ENCODE peak calls at places on chromosomes 13 and 19, in six cellular contexts. Y is A549, R is K562, E is GM12878, G is NB4, A is endothelial cell of umbilical vein. N is an unnamed sample.
A peak's percentile ranks its signal among the peaks of the same experiment; 100 is the strongest.

GRCh38 chr19:45499196-45500180 is 1.2 kb downstream of the PPM1N start:
- DNase-seq in Y (peak; percentile 67), R (peak; percentile 75), E (no peak), G (peak; percentile 28), A (peak; percentile 38), N (no peak)

GRCh38 chr19:5321851-5322681 is 18.5 kb downstream of the PTPRS start:
- DNase-seq in Y (no peak), R (peak; percentile 67), E (peak; percentile 72), G (peak; percentile 77), A (no peak), N (no peak)

GRCh38 chr13:40231311-40231710 is 435.1 kb downstream of the FOXO1 start:
- DNase-seq in Y (no peak), R (no peak), E (no peak), G (no peak), A (no peak), N (no peak)

GRCh38 chr13:44142911-44143665 is 230.5 kb upstream of the SERP2 start:
- DNase-seq in Y (peak; percentile 66), R (peak; percentile 61), E (no peak), G (no peak), A (peak; percentile 28), N (no peak)

GRCh38 chr19:48940902-48941301 is 7.4 kb downstream of the DHDH start:
- DNase-seq in Y (no peak), R (no peak), E (no peak), G (no peak), A (no peak), N (no peak)

GRCh38 chr13:66341038-66341437 is 889.1 kb downstream of the PCDH9 start:
- DNase-seq in Y (no peak), R (no peak), E (no peak), G (no peak), A (no peak), N (no peak)

GRCh38 chr19:4695224-4695731 is 25.1 kb upstream of the MYDGF start:
- DNase-seq in Y (no peak), R (no peak), E (no peak), G (no peak), A (no peak), N (no peak)

GRCh38 chr13:84192125-84192524 is 309.9 kb upstream of the SLITRK1 start:
- DNase-seq in Y (no peak), R (no peak), E (no peak), G (peak; percentile 3), A (no peak), N (no peak)

GRCh38 chr19:45215391-45216191 is 29.6 kb downstream of the EXOC3L2 start:
- DNase-seq in Y (no peak), R (no peak), E (no peak), G (no peak), A (peak; percentile 60), N (no peak)

GRCh38 chr13:66048888-66049287 is 1181.2 kb downstream of the PCDH9 start:
- DNase-seq in Y (no peak), R (no peak), E (no peak), G (no peak), A (no peak), N (no peak)

GRCh38 chr19:41013359-41013758 is 22.3 kb downstream of the CYP2B6 start:
- DNase-seq in Y (no peak), R (no peak), E (no peak), G (no peak), A (no peak), N (no peak)

GRCh38 chr19:38213469-38213868 is 10.6 kb downstream of the DPF1 start:
- DNase-seq in Y (no peak), R (no peak), E (no peak), G (no peak), A (no peak), N (no peak)

GRCh38 chr19:38211779-38212178 is 12.2 kb downstream of the DPF1 start:
- DNase-seq in Y (no peak), R (no peak), E (no peak), G (no peak), A (no peak), N (no peak)

GRCh38 chr19:38211206-38211605 is 12.8 kb downstream of the DPF1 start:
- DNase-seq in Y (no peak), R (no peak), E (no peak), G (no peak), A (no peak), N (no peak)

GRCh38 chr19:38216785-38217746 is 7.0 kb downstream of the DPF1 start:
- DNase-seq in Y (no peak), R (peak; percentile 51), E (no peak), G (no peak), A (no peak), N (no peak)

DNA sequence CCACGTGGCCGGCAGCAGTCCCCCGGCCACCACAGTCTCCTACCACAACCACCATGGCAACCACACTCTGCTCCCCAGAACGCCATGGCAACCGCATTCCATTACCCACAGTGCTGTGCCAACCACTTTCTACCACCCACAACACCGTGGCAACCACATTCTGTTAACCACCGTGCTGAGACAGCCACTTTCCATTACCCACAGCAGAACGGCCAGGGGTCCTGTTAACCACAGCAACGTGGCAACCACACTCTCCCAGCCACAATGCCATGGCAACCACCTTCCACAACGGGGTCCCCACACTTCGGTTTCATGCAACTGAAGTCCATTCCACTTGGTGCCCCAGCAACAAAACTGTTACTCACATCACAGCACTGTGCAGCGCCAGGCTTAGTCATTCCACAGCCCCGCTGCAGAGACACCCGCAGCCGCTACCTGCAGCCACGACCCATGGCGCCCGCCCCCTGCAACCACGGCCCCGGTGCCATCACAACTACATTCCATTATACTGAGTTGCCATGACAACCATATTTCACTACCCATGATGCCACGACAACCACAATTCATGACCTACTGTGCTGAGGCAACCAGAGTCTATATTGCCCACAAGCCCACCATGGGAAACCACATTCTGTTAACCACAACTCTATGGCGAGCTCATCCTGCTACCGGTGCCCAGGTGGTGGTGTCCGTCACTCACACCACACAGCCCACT is 10.0 kb downstream of the DPF1 start:
- DNase-seq in Y (peak; percentile 81), R (no peak), E (peak; percentile 33), G (peak; percentile 64), A (no peak), N (no peak)
- TF ChIP-seq MYC in Y (no peak), R (no peak), E (no peak), G (no peak), A (no peak), N (no peak)

DNA sequence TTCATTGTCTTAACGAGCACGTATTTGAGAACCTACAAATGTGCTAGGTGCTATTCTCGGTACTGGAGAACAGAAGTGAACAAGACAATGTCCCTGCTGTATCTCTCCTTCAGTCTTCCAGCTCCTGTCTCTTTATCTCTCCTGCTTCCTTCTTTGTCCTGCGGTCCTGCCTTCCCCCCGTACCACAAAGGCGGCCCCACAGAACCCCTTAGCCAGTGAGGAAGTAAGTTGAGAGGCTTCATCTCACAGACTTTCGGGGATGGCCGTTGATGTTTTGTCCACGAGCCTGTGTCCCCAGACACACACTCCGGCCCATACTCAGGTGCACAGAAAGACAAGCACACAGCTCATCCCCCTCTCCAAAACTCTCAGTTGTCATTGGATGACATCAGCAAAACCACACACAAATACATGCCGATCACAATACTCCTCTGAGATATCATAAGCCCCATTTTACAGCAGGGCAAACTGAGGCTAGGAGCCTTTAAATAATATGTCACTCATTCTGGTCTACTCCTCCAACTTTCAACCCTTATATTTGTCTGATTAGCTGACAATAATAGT is 499 bp upstream of the SWSAP1 start:
- DNase-seq in Y (no peak), R (no peak), E (no peak), G (peak; percentile 60), A (no peak), N (no peak)
- TF ChIP-seq MYC in Y (no peak), R (no peak), E (no peak), G (no peak), A (no peak), N (no peak)

GRCh38 chr19:29439688-29440550 is 85.9 kb upstream of the VSTM2B start:
- DNase-seq in Y (no peak), R (no peak), E (no peak), G (no peak), A (no peak), N (no peak)

GRCh38 chr19:29445246-29445645 is 80.5 kb upstream of the VSTM2B start:
- DNase-seq in Y (no peak), R (no peak), E (no peak), G (no peak), A (no peak), N (no peak)

GRCh38 chr19:29442094-29442493 is 83.7 kb upstream of the VSTM2B start:
- DNase-seq in Y (no peak), R (no peak), E (no peak), G (no peak), A (no peak), N (no peak)

GRCh38 chr19:29446331-29446730 is 79.5 kb upstream of the VSTM2B start:
- DNase-seq in Y (no peak), R (no peak), E (no peak), G (no peak), A (no peak), N (no peak)

DNA sequence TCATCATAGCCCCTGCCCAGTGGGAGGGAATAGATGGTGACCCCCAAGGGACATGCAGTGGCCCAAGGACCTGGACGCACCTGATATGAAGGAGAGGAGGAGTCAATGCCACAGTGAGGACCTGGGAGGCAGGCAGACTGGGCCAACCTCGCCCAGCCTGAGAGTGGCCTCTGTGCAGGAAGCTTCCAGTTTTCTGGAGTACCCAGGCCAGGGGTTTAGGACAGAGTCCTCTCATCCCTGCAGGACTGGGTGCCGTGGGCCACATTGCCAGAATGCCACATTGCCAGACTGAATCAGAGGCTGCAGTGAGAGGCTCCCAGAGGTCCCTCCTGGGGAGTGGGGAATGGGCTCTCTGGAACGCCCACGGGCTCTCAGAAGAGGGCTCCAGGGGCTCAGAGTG is 82.9 kb upstream of the VSTM2B start:
- DNase-seq in Y (no peak), R (no peak), E (no peak), G (no peak), A (no peak), N (no peak)
- TF ChIP-seq MYC in Y (no peak), R (no peak), E (no peak), G (no peak), A (no peak), N (no peak)

DNA sequence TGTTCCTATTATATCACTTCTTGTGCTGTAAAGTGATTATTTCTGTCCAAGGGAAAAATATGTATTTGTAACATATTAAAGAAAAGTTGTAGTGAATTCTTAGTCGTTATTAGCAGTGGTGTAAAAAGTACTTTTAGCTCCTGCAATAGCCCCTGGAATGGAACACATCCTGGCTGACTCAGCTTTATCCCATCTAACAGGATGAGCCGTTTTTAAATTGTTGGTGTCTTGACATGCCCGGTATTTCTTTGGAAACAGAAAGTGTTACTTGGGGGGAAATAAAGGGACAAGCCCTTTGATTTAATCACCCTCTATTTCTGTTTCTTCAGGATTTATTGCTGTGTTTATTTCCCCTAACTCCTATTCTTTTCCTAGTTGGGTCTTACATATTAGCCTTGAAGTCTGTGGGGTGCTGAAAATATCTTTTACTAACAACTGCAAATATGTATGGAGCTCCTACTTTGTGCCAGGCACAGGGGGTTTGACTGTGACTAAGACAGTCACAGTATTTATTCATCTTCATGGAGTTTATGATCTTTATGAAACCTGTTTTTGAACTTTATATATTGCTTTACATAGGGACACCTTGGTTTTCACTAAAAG is 17.9 kb downstream of the COG3 start:
- DNase-seq in Y (no peak), R (no peak), E (no peak), G (no peak), A (peak; percentile 78), N (no peak)
- TF ChIP-seq MYC in Y (no peak), R (no peak), E (no peak), G (no peak), A (no peak), N (no peak)

GRCh38 chr19:18629166-18630088 is 7.4 kb upstream of the KLHL26 start:
- DNase-seq in Y (no peak), R (no peak), E (no peak), G (no peak), A (no peak), N (no peak)
- TF ChIP-seq MYC in Y (no peak), R (no peak), E (no peak), G (no peak), A (no peak), N (no peak)

N was measured in HepG2.